ENCODE peak calls at places on chromosomes 3 and 15, in seven cellular contexts. T is HCT116, U is Panc1, Y is GM23338, Z is HepG2, Q is GM12878, G is upper lobe of left lung. P is an unnamed sample. For H3K4me1, the result is how much of the 10 kb centered on the place peaks cover.

GRCh38 chr3:37668831-37669610 is 192.7 kb upstream of the CTDSPL start:
- ATAC-seq in T (peak), U (no peak), Y (no peak), Z (peak), Q (no peak), G (peak), P (peak)

GRCh38 chr3:195209083-195209835 is 61.7 kb downstream of the XXYLT1 start:
- ATAC-seq in T (no peak), U (peak), Y (peak), Z (peak), Q (no peak), G (peak), P (peak)

GRCh38 chr3:47581422-47581821 is 2.8 kb upstream of the CSPG5 start:
- ATAC-seq in T (no peak), U (no peak), Y (no peak), Z (peak), Q (no peak), G (no peak), P (no peak)

GRCh38 chr3:44893097-44893496 is 18.7 kb downstream of the TGM4 start:
- ATAC-seq in T (no peak), U (peak), Y (no peak), Z (peak), Q (no peak), G (no peak), P (no peak)

GRCh38 chr3:15903164-15903563 is 105.4 kb upstream of the ANKRD28 start:
- ATAC-seq in T (no peak), U (no peak), Y (no peak), Z (no peak), Q (no peak), G (peak), P (peak)

GRCh38 chr15:40769310-40770146 is at the start of gene C15orf62:
- ATAC-seq in T (peak), U (no peak), Y (no peak), Z (no peak), Q (peak), G (peak), P (no peak)

GRCh38 chr3:58683001-58683845 is 16.6 kb upstream of the FAM3D start:
- ATAC-seq in T (peak), U (no peak), Y (no peak), Z (no peak), Q (peak), G (no peak), P (no peak)

GRCh38 chr15:85545185-85545584 is 164.8 kb downstream of the AKAP13 start:
- ATAC-seq in T (no peak), U (no peak), Y (no peak), Z (no peak), Q (no peak), G (peak), P (peak)

GRCh38 chr3:149042766-149043386 is 43.5 kb downstream of the HLTF start:
- ATAC-seq in T (no peak), U (no peak), Y (no peak), Z (no peak), Q (peak), G (no peak), P (no peak)

GRCh38 chr3:38149701-38150100 is 11.2 kb downstream of the MYD88 start:
- ATAC-seq in T (no peak), U (no peak), Y (no peak), Z (no peak), Q (no peak), G (peak), P (no peak)

GRCh38 chr3:23004971-23005370 is 198.2 kb upstream of the UBE2E2 start:
- ATAC-seq in T (peak), U (no peak), Y (no peak), Z (no peak), Q (no peak), G (no peak), P (no peak)

DNA sequence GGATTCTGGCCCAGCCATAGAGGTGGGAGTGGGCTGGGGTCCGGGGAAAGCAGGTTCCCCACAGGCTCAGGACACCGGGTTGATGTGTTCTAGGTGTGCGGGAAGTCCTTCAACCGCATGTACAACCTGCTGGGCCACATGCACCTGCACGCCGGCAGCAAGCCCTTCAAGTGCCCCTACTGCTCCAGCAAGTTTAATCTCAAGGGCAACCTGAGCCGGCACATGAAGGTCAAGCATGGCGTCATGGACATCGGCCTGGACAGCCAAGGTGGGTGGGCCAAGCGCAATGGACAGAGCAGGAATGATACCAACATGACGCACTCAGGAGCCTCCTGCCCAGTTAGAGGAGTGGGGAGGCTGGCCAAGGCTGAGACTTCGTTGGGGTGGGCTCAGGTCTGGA is 28.2 kb downstream of the IDH2 start:
- ATAC-seq in T (no peak), U (no peak), Y (no peak), Z (no peak), Q (no peak), G (no peak), P (no peak)
- H3K4me1 ChIP-seq in T (under half), U (under half), Y (under half), Z (under half), Q (under half), G (under half), P (under half)

DNA sequence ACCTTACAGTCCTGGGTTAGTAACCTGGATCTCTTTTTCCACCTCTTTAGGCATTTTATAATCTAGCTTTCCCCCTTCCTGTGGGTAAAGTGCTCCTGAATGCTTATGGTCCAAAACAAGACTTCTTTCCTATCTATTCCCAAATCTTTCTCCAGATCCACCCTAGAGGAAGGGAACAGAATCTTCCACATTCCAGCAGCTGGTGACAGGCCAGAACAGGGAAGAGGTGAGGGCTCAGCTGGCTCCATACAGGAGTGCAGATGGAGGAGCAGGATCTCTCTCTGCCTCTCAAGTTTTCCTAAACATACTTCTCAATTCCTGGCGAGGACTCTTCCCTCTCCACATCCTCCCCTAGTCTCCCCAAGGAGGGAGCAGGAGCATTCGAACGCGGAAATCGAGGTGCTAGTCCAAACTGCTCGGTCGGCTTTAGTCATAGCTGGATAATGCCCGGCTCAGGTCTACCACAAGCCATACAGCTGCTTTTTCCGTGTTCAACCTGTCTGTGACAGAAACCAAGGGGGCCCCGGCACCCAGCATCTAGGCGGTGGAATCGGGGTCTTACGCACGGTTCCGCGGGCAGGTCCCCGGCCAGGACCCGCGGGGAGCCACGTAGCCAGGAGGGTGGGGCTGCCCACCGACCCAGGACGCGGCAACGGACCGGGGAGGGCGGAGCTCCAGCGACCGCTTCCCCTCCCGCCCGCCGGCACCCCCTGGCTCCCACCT is 4.0 kb downstream of the RASSF1 start:
- ATAC-seq in T (peak), U (peak), Y (peak), Z (peak), Q (peak), G (no peak), P (no peak)
- TF ChIP-seq POLR2AphosphoS5 in T (no peak), U (no peak), Y (no peak), Z (no peak), Q (no peak), G (no peak), P (no peak)

DNA sequence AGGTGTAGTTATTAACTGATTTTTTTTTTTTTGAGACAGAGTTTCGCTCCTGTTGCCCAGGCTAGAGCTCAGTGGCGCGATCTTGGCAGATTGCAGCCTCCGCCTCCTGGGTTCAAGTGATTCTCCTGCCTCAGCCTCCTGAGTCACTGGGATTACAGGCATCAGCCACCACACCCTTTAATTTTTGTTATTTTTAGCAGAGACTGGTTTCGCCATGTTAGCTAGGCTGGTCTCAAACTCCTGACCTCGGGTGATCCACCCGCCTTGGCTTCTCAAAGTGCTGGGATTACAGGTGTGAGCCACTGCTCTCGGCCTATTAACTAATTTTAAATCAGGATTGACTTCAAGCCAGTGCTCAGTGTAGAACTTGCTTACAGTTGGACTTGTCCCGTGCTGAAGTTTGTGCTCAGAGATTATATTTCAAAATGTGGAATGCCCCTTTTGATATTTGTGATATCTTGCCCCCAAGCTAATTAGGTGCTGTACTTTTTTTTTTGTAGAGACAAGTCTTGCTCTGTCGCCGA is 6.0 kb downstream of the SKIL start:
- ATAC-seq in T (no peak), U (no peak), Y (no peak), Z (no peak), Q (no peak), G (no peak), P (no peak)
- H3K4me1 ChIP-seq in T (under half), U (under half), Y (half or more), Z (half or more), Q (under half), G (under half), P (half or more)

GRCh38 chr3:124582621-124583437 is 147.4 kb upstream of the UMPS start:
- ATAC-seq in T (no peak), U (no peak), Y (no peak), Z (no peak), Q (no peak), G (no peak), P (no peak)

GRCh38 chr3:124586126-124587052 is 143.9 kb upstream of the UMPS start:
- ATAC-seq in T (no peak), U (no peak), Y (peak), Z (peak), Q (peak), G (no peak), P (no peak)

GRCh38 chr3:124587053-124587408 is 143.2 kb upstream of the UMPS start:
- ATAC-seq in T (no peak), U (no peak), Y (peak), Z (no peak), Q (no peak), G (no peak), P (no peak)

GRCh38 chr3:124584245-124584551 is 146.1 kb upstream of the UMPS start:
- ATAC-seq in T (no peak), U (no peak), Y (no peak), Z (no peak), Q (no peak), G (no peak), P (peak)

GRCh38 chr3:124584552-124585391 is 145.5 kb upstream of the UMPS start:
- ATAC-seq in T (peak), U (peak), Y (peak), Z (peak), Q (peak), G (peak), P (peak)
- TF ChIP-seq POLR2AphosphoS5 in T (peak), U (no peak), Y (peak), Z (peak), Q (no peak), G (peak), P (peak)

GRCh38 chr15:92820233-92821021 is 79.7 kb upstream of the CHD2 start:
- ATAC-seq in T (peak), U (peak), Y (peak), Z (peak), Q (peak), G (peak), P (peak)
- H3K4me1 ChIP-seq in T (half or more), U (half or more), Y (half or more), Z (half or more), Q (under half), G (under half), P (under half)

DNA sequence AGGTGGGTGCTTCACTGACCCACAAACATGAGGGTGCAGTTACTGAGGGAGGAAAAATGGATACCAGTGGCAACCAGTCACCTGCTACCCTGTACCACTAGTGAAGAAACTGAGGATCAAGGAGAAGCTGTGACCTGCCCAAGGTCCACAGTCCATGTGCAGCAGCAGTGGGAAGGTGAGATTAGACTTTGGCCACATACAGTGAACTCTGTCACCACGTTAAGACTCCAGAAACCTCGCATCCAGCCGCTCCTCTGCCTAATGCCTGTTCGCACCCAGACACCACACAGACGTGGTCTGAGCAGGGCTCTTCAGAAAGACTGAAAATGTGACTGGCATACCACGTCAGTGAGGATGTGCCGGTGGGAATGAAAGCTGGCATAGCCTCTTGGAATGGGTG is 20.0 kb downstream of the TPRA1 start:
- ATAC-seq in T (no peak), U (no peak), Y (no peak), Z (no peak), Q (no peak), G (no peak), P (no peak)
- TF ChIP-seq POLR2AphosphoS5 in T (no peak), U (no peak), Y (no peak), Z (no peak), Q (no peak), G (no peak), P (no peak)

GRCh38 chr3:185933374-185933950 is 4.4 kb downstream of the TRA2B start:
- ATAC-seq in T (no peak), U (no peak), Y (no peak), Z (no peak), Q (no peak), G (no peak), P (no peak)
- H3K4me1 ChIP-seq in T (half or more), U (half or more), Y (half or more), Z (half or more), Q (under half), G (half or more), P (under half)

P was measured in gastroesophageal sphincter.